ENCODE peak calls at places on chromosomes 2 and 18, in four cellular contexts. L is IMR-90, I is PC-3, B is astrocyte. D is an unnamed sample.

GRCh38 chr2:133736674-133737073 is 168.4 kb upstream of the NCKAP5 start:
- DNase-seq in L (no peak), I (no peak), B (no peak), D (no peak)

GRCh38 chr2:231929961-231930600 is 3.9 kb upstream of the NPPC start:
- DNase-seq in L (peak; percentile 8), I (no peak), B (no peak), D (no peak)

GRCh38 chr2:149093579-149093978 is 55.1 kb downstream of the LYPD6B start:
- DNase-seq in L (no peak), I (no peak), B (no peak), D (no peak)

GRCh38 chr2:28152585-28153284 is 239.9 kb upstream of the FOSL2 start:
- DNase-seq in L (peak; percentile 45), I (no peak), B (peak; percentile 84), D (no peak)

GRCh38 chr18:3177902-3178687 is 41.7 kb downstream of the MYOM1 start:
- DNase-seq in L (peak; percentile 19), I (no peak), B (peak; percentile 31), D (no peak)

GRCh38 chr2:133484106-133484505 is 84.2 kb downstream of the NCKAP5 start:
- DNase-seq in L (peak; percentile 92), I (no peak), B (peak; percentile 85), D (no peak)

GRCh38 chr2:1431886-1432400 is 18.7 kb downstream of the TPO start:
- DNase-seq in L (no peak), I (no peak), B (no peak), D (no peak)

GRCh38 chr2:20668470-20668869 is 1.5 kb downstream of the GDF7 start:
- DNase-seq in L (no peak), I (no peak), B (no peak), D (no peak)

GRCh38 chr18:9380571-9381390 is 46.2 kb downstream of the TWSG1 start:
- DNase-seq in L (peak; percentile 62), I (no peak), B (peak; percentile 57), D (no peak)

GRCh38 chr2:47002031-47002430 is 86.4 kb upstream of the MCFD2 start:
- DNase-seq in L (no peak), I (no peak), B (no peak), D (no peak)

GRCh38 chr2:199570957-199571356 is 113.2 kb upstream of the SATB2 start:
- DNase-seq in L (no peak), I (no peak), B (no peak), D (no peak)

GRCh38 chr2:225032249-225032648 is 10.0 kb downstream of the DOCK10 start:
- DNase-seq in L (no peak), I (no peak), B (no peak), D (no peak)

GRCh38 chr2:96505231-96505889 is at the start of gene NEURL3:
- DNase-seq in L (peak; percentile 74), I (peak; percentile 85), B (peak; percentile 57), D (peak; percentile 62)

GRCh38 chr18:69755856-69756496 is 191.7 kb downstream of the CD226 start:
- DNase-seq in L (no peak), I (no peak), B (no peak), D (no peak)

GRCh38 chr2:151357359-151357758 is at the start of gene TNFAIP6:
- DNase-seq in L (peak; percentile 97), I (peak; percentile 22), B (peak; percentile 94), D (no peak)

GRCh38 chr2:23401427-23402204 is 16.6 kb downstream of the KLHL29 start:
- DNase-seq in L (no peak), I (no peak), B (no peak), D (no peak)

GRCh38 chr2:206218792-206219509 is 55.5 kb upstream of the ZDBF2 start:
- DNase-seq in L (no peak), I (no peak), B (no peak), D (no peak)

GRCh38 chr2:124683536-124684407 is 658.7 kb downstream of the CNTNAP5 start:
- DNase-seq in L (peak; percentile 85), I (no peak), B (peak; percentile 18), D (no peak)

GRCh38 chr2:124120246-124120645 is 95.2 kb downstream of the CNTNAP5 start:
- DNase-seq in L (no peak), I (no peak), B (no peak), D (no peak)

GRCh38 chr2:68829764-68830163 is 41.4 kb downstream of the BMP10 start:
- DNase-seq in L (no peak), I (no peak), B (no peak), D (no peak)

GRCh38 chr2:222915092-222915957 is 54.5 kb downstream of the ACSL3 start:
- DNase-seq in L (peak; percentile 41), I (peak; percentile 53), B (no peak), D (no peak)

GRCh38 chr2:96522304-96523203 is 14.0 kb upstream of the ARID5A start:
- DNase-seq in L (no peak), I (no peak), B (no peak), D (no peak)

GRCh38 chr2:75525434-75526308 is 35.1 kb downstream of the EVA1A start:
- DNase-seq in L (peak; percentile 40), I (peak; percentile 92), B (peak; percentile 52), D (no peak)

GRCh38 chr2:210028178-210028577 is 25.7 kb downstream of the RPE start:
- DNase-seq in L (no peak), I (no peak), B (no peak), D (no peak)

GRCh38 chr2:137383391-137383790 is 580.9 kb upstream of the HNMT start:
- DNase-seq in L (no peak), I (no peak), B (no peak), D (no peak)

GRCh38 chr2:112879491-112880041 is 31.4 kb upstream of the IL37 start:
- DNase-seq in L (no peak), I (no peak), B (no peak), D (no peak)

GRCh38 chr2:237693281-237694039 is 66.1 kb downstream of the LRRFIP1 start:
- DNase-seq in L (peak; percentile 69), I (peak; percentile 73), B (peak; percentile 77), D (peak; percentile 49)

GRCh38 chr2:231191896-231192872 is 6.2 kb upstream of the ARMC9 start:
- DNase-seq in L (peak; percentile 83), I (peak; percentile 21), B (peak; percentile 63), D (no peak)

GRCh38 chr2:106108351-106108750 is 85.8 kb downstream of the UXS1 start:
- DNase-seq in L (peak; percentile 49), I (peak; percentile 43), B (no peak), D (no peak)

GRCh38 chr2:3491716-3492474 is 27.4 kb downstream of the ADI1 start:
- DNase-seq in L (no peak), I (no peak), B (no peak), D (no peak)

GRCh38 chr2:29676886-29677453 is 244.4 kb downstream of the ALK start:
- DNase-seq in L (no peak), I (no peak), B (no peak), D (no peak)

GRCh38 chr2:3147641-3148530 is 229.7 kb downstream of the EIPR1 start:
- DNase-seq in L (no peak), I (no peak), B (no peak), D (no peak)

GRCh38 chr2:151789055-151789834 is 39.0 kb downstream of the ARL5A start:
- DNase-seq in L (no peak), I (no peak), B (no peak), D (no peak)

DNA sequence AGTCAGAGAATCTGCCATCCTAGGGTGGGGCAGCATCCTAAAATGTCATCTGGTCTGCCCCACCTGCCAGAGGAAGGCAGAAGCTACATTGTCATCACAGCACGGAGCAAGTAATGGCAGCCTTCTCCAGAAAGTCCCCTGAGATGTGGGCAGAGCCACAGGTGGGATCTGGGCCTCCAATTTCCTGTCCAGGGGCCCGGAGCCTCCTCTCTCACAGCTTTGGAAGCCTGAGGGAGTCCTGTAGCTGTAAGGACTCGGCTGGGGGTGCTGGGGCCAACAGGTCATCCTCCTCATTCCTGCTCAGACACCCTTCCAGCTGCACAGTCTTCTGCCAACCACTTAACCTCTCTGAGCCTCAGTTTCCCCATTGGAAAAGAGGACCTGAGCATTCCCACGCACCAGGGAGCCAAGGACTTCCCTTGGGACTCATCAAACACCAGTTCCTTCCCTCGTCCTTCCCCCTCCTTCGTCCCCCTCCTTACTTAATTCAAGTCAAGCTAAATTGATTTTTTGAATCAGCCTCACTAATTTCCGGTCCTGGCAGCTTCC is 48.6 kb upstream of the ID2 start:
- DNase-seq in L (no peak), I (no peak), B (no peak), D (no peak)
- H2AFZ ChIP-seq in L (peak overlapping the region; percentile 86), I (no peak overlapping the region), B (peak overlapping the region; percentile 50), D (no peak overlapping the region)

GRCh38 chr2:55035716-55036115 is 14.5 kb downstream of the RTN4 start:
- DNase-seq in L (no peak), I (no peak), B (no peak), D (no peak)
- H3K4me1 ChIP-seq in L (peaks cover 11% of the 10 kb centered on the region), I (peaks cover 26% of the 10 kb centered on the region), B (peaks cover 6% of the 10 kb centered on the region), D (peaks cover 84% of the 10 kb centered on the region)

DNA sequence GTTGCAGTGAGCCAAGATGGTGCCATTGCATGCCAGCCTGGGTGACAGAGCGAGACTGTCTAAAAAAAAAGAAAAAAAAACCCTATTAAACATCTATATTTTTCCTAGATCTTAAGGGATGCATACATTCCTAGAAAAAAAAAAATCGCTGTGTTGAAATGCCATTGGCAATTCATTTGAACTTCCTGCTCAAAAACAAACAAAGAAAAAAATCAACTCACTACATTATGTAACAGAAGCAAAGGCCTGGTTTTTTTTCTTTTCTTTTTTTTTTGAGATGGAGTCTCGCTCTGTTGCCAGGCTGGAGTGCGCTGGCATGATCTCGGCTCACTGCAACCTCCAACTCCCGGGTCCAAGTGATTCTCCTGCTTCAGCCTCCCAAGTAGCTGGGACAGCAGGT is 21.7 kb upstream of the STRN start:
- DNase-seq in L (no peak), I (no peak), B (no peak), D (no peak)
- H2AFZ ChIP-seq in L (no peak overlapping the region), I (no peak overlapping the region), B (no peak overlapping the region), D (no peak overlapping the region)

DNA sequence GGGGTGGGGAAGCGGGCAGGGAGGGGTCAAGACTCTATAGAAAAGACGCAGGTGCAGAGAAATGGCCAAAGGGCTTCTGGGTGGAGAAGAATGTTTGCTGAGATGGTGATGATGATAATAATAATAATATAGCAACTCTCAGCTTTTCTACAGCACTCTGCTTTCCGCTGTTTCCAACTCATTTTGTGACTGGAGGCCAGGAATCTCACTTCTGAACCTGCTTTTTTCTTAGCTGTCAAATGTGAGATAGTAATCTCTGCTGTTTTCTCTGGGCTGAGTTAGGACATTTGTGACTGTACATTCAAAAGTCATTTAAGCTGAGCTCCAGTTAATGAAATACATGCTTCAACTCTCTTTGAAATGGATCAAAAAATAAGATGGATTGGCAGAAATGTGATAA is 58.4 kb downstream of the TNS1 start:
- DNase-seq in L (no peak), I (no peak), B (no peak), D (no peak)
- H3K4me1 ChIP-seq in L (peaks cover 26% of the 10 kb centered on the region), I (no peaks in the 10 kb centered on the region), B (peaks cover 42% of the 10 kb centered on the region), D (no peaks in the 10 kb centered on the region)

GRCh38 chr18:79242246-79242645 is 153.5 kb upstream of the NFATC1 start:
- DNase-seq in L (peak; percentile 4), I (no peak), B (peak; percentile 30), D (no peak)

GRCh38 chr18:79246309-79247108 is 149.2 kb upstream of the NFATC1 start:
- DNase-seq in L (peak; percentile 73), I (peak; percentile 90), B (peak; percentile 60), D (peak; percentile 68)

GRCh38 chr18:79245517-79246001 is 150.2 kb upstream of the NFATC1 start:
- DNase-seq in L (no peak), I (peak; percentile 93), B (no peak), D (peak; percentile 78)

GRCh38 chr18:79241755-79242154 is 154.0 kb upstream of the NFATC1 start:
- DNase-seq in L (no peak), I (no peak), B (no peak), D (no peak)
- H2AFZ ChIP-seq in L (no peak overlapping the region), I (no peak overlapping the region), B (no peak overlapping the region), D (no peak overlapping the region)

GRCh38 chr18:12373771-12374116 is 3.3 kb downstream of the AFG3L2 start:
- DNase-seq in L (no peak), I (no peak), B (no peak), D (no peak)
- H3K4me1 ChIP-seq in L (peaks cover 2% of the 10 kb centered on the region), I (peaks cover 29% of the 10 kb centered on the region), B (peaks cover 23% of the 10 kb centered on the region), D (peaks cover 40% of the 10 kb centered on the region)